ENCODE peak calls at places on chromosomes 3 and 15, in ten cellular contexts. R, U, A, O, I, H, G, F, Q and Z are unnamed samples.

GRCh38 chr3:195078891-195079440 is 192.0 kb downstream of the XXYLT1 start:
- DNase-seq in U (no peak), A (no peak), I (no peak), H (no peak), Q (no peak), F (no peak), O (no peak), G (no peak), R (no peak), Z (no peak)

GRCh38 chr15:29090617-29091466 is 178.8 kb downstream of the NSMCE3 start:
- DNase-seq in Q (no peak), H (peak), O (no peak), F (peak), G (peak), U (peak), R (peak), A (peak), I (peak), Z (peak)

GRCh38 chr3:149717391-149718056 is 34.8 kb downstream of the COMMD2 start:
- DNase-seq in A (no peak), I (peak), R (no peak), U (peak), G (peak), H (peak), O (peak), F (peak), Q (no peak), Z (peak)

GRCh38 chr3:49358884-49359225 is 702 bp upstream of the GPX1 start:
- DNase-seq in Q (no peak), F (no peak), U (no peak), G (no peak), A (no peak), I (peak), R (no peak), O (no peak), H (no peak), Z (no peak)

GRCh38 chr3:72310028-72310987 is 525.4 kb upstream of the PROK2 start:
- DNase-seq in H (peak), O (peak), Q (no peak), G (no peak), U (peak), F (peak), R (peak), I (peak), A (no peak), Z (no peak)

GRCh38 chr15:80633235-80633634 is 61.9 kb upstream of the ABHD17C start:
- DNase-seq in O (no peak), H (no peak), G (no peak), U (no peak), I (no peak), A (no peak), R (no peak), Q (no peak), F (no peak), Z (no peak)

GRCh38 chr15:25134546-25134945 is 179.8 kb downstream of the SNRPN start:
- DNase-seq in O (no peak), H (no peak), I (no peak), U (no peak), R (no peak), G (no peak), F (no peak), Q (no peak), A (no peak), Z (no peak)

GRCh38 chr15:43194775-43195174 is 9.6 kb downstream of the CCNDBP1 start:
- DNase-seq in A (no peak), O (no peak), F (no peak), U (no peak), I (no peak), Q (no peak), R (no peak), H (no peak), G (no peak), Z (no peak)

GRCh38 chr3:95338446-95338845 is 1275.6 kb downstream of the NSUN3 start:
- DNase-seq in U (no peak), H (no peak), Q (no peak), G (no peak), R (no peak), A (no peak), I (no peak), O (no peak), F (no peak), Z (no peak)

GRCh38 chr15:93520206-93520605 is 431.2 kb upstream of the RGMA start:
- DNase-seq in H (no peak), Q (no peak), A (no peak), F (no peak), U (no peak), I (no peak), O (no peak), G (peak), R (no peak), Z (peak)

GRCh38 chr3:122857019-122857418 is 62.1 kb downstream of the SLC49A4 start:
- DNase-seq in U (no peak), O (no peak), H (no peak), A (no peak), G (no peak), F (no peak), I (no peak), Q (no peak), R (no peak), Z (no peak)

GRCh38 chr15:51864408-51865056 is 35.1 kb downstream of the TMOD3 start:
- DNase-seq in F (no peak), Q (no peak), H (no peak), I (no peak), U (peak), R (no peak), G (no peak), A (no peak), O (no peak), Z (peak)

GRCh38 chr3:188926741-188927650 is 244.8 kb upstream of the TPRG1 start:
- DNase-seq in I (no peak), O (no peak), U (peak), F (no peak), H (peak), A (no peak), G (no peak), R (no peak), Q (no peak), Z (no peak)

GRCh38 chr15:77292924-77293558 is 126.9 kb downstream of the PEAK1 start:
- DNase-seq in Q (no peak), O (no peak), F (no peak), H (no peak), G (no peak), U (no peak), A (no peak), I (no peak), R (no peak), Z (no peak)

GRCh38 chr15:84099181-84099580 is 136.4 kb upstream of the GOLGA6L4 start:
- DNase-seq in I (no peak), Q (no peak), G (no peak), F (peak), H (no peak), U (peak), R (no peak), O (peak), A (no peak), Z (no peak)

GRCh38 chr3:52237659-52238172 is 1.2 kb downstream of the TWF2 start:
- DNase-seq in R (no peak), Q (peak), G (peak), U (peak), I (no peak), F (peak), H (no peak), O (peak), A (no peak), Z (peak)

GRCh38 chr3:66196633-66197032 is 24.2 kb upstream of the SLC25A26 start:
- DNase-seq in I (no peak), G (no peak), F (no peak), U (no peak), A (no peak), H (no peak), R (no peak), O (peak), Q (no peak), Z (no peak)

GRCh38 chr3:18008706-18009363 is 266.4 kb upstream of the TBC1D5 start:
- DNase-seq in U (peak), F (no peak), Q (no peak), O (no peak), A (no peak), H (no peak), G (no peak), R (no peak), I (no peak), Z (no peak)

GRCh38 chr3:71102111-71103039 is 481.2 kb downstream of the FOXP1 start:
- DNase-seq in R (no peak), Q (no peak), O (no peak), G (no peak), A (no peak), F (no peak), H (no peak), U (peak), I (peak), Z (no peak)

GRCh38 chr15:73928241-73928579 is 1.9 kb downstream of the LOXL1 start:
- DNase-seq in F (no peak), R (no peak), U (peak), I (no peak), A (no peak), O (no peak), Q (no peak), H (no peak), G (no peak), Z (no peak)

GRCh38 chr3:108406661-108407206 is 103.7 kb downstream of the MYH15 start:
- DNase-seq in O (peak), R (no peak), H (no peak), Q (no peak), I (peak), U (peak), F (peak), G (no peak), A (no peak), Z (no peak)

GRCh38 chr3:180680097-180680430 is 775 bp upstream of the CCDC39 start:
- DNase-seq in H (no peak), G (peak), Q (no peak), I (no peak), A (no peak), U (peak), O (no peak), R (peak), F (no peak), Z (peak)

GRCh38 chr3:61414456-61414855 is 146.9 kb upstream of the PTPRG start:
- DNase-seq in G (no peak), I (no peak), A (no peak), R (no peak), U (no peak), H (no peak), F (no peak), O (no peak), Q (no peak), Z (no peak)

GRCh38 chr15:84973492-84974460 is 7.9 kb upstream of the PDE8A start:
- DNase-seq in F (no peak), R (no peak), G (no peak), Q (no peak), I (no peak), O (no peak), H (no peak), A (no peak), U (no peak), Z (no peak)

GRCh38 chr3:146274833-146275232 is 23.9 kb upstream of the PLSCR4 start:
- DNase-seq in A (no peak), Q (no peak), O (no peak), G (no peak), F (no peak), U (no peak), H (no peak), I (no peak), R (no peak), Z (no peak)

GRCh38 chr3:57582470-57583168 is 14.5 kb downstream of the ARF4 start:
- DNase-seq in F (no peak), G (peak), Q (no peak), A (no peak), U (no peak), O (no peak), R (no peak), I (peak), H (no peak), Z (peak)

GRCh38 chr3:50190921-50191660 is at the start of gene GNAT1:
- DNase-seq in I (no peak), F (no peak), U (no peak), R (no peak), Q (no peak), A (no peak), G (no peak), O (peak), H (no peak), Z (no peak)

GRCh38 chr15:65521355-65521754 is 3.9 kb upstream of the DPP8 start:
- DNase-seq in A (no peak), F (no peak), U (no peak), O (no peak), Q (no peak), G (peak), H (no peak), I (no peak), R (no peak), Z (no peak)

GRCh38 chr15:89051875-89052274 is 36.4 kb upstream of the ABHD2 start:
- DNase-seq in Q (no peak), F (no peak), H (no peak), O (no peak), G (no peak), U (peak), R (no peak), I (no peak), A (no peak), Z (no peak)

GRCh38 chr15:52124270-52124878 is 11.8 kb upstream of the BCL2L10 start:
- DNase-seq in I (no peak), O (no peak), H (no peak), Q (no peak), G (no peak), A (no peak), F (no peak), R (no peak), U (peak), Z (no peak)

GRCh38 chr15:47027322-47027946 is 689.9 kb upstream of the SEMA6D start:
- DNase-seq in U (no peak), O (no peak), G (peak), F (peak), I (no peak), H (no peak), R (no peak), Q (no peak), A (no peak), Z (peak)

GRCh38 chr3:169699536-169700050 is 36.1 kb upstream of the MECOM start:
- DNase-seq in A (no peak), R (no peak), O (no peak), H (no peak), F (no peak), I (no peak), Q (peak), G (no peak), U (peak), Z (no peak)

GRCh38 chr15:56017920-56018319 is 24.5 kb upstream of the NEDD4 start:
- DNase-seq in H (no peak), I (peak), Q (no peak), R (no peak), O (no peak), G (no peak), U (no peak), F (no peak), A (no peak), Z (no peak)

GRCh38 chr3:113825090-113825489 is 13.5 kb upstream of the GRAMD1C start:
- DNase-seq in U (peak), H (no peak), R (no peak), F (peak), G (peak), A (no peak), I (peak), Q (no peak), O (no peak), Z (peak)

GRCh38 chr15:70190965-70191364 is 93.2 kb upstream of the TLE3 start:
- DNase-seq in A (no peak), F (no peak), I (no peak), U (no peak), Q (no peak), H (no peak), O (no peak), G (peak), R (no peak), Z (no peak)

GRCh38 chr15:69861331-69862171 is 236.2 kb downstream of the TLE3 start:
- DNase-seq in O (no peak), A (no peak), I (no peak), R (no peak), F (no peak), U (peak), G (peak), H (no peak), Q (no peak), Z (no peak)

GRCh38 chr3:9862391-9863235 is 17.4 kb downstream of the CIDEC start:
- DNase-seq in U (no peak), F (peak), I (no peak), R (no peak), G (peak), O (no peak), A (no peak), H (peak), Q (no peak), Z (peak)

GRCh38 chr15:87123676-87124382 is 1044.2 kb downstream of the AGBL1 start:
- DNase-seq in U (peak), Q (no peak), O (no peak), A (no peak), R (no peak), H (no peak), I (no peak), G (no peak), F (no peak), Z (no peak)